ENCODE peak calls at places on chromosomes 2 and 18, in four cellular contexts. J is heart right ventricle, G is astrocyte of the spinal cord, L is fibroblast of mammary gland. C is an unnamed sample.
A peak's percentile ranks its signal among the peaks of the same experiment; 100 is the strongest.

GRCh38 chr2:226956659-226957058 is 120.8 kb downstream of the RHBDD1 start:
- DNase-seq in J (no peak), G (no peak), L (no peak), C (no peak)

GRCh38 chr2:102041351-102041750 is 49.6 kb downstream of the IL1R2 start:
- DNase-seq in J (no peak), G (no peak), L (peak; percentile 95), C (no peak)

GRCh38 chr2:205967391-205968075 is 118.4 kb downstream of the INO80D start:
- DNase-seq in J (no peak), G (no peak), L (peak; percentile 61), C (no peak)

GRCh38 chr2:26997394-26997793 is 27.0 kb downstream of the MAPRE3 start:
- DNase-seq in J (no peak), G (no peak), L (no peak), C (no peak)

GRCh38 chr2:582792-583528 is 94.2 kb downstream of the TMEM18 start:
- DNase-seq in J (no peak), G (no peak), L (no peak), C (peak; percentile 55)

GRCh38 chr18:7572837-7573236 is 5.7 kb downstream of the PTPRM start:
- DNase-seq in J (no peak), G (peak; percentile 54), L (no peak), C (no peak)

GRCh38 chr2:166284359-166284758 is 91.4 kb downstream of the SCN9A start:
- DNase-seq in J (no peak), G (no peak), L (no peak), C (no peak)

GRCh38 chr2:162153608-162154224 is 1.7 kb upstream of the GCG start:
- DNase-seq in J (peak; percentile 25), G (peak; percentile 49), L (peak; percentile 65), C (no peak)

GRCh38 chr2:153387203-153387602 is 91.4 kb downstream of the RPRM start:
- DNase-seq in J (no peak), G (no peak), L (no peak), C (no peak)

GRCh38 chr2:232522014-232522854 is 2.0 kb downstream of the PRSS56 start:
- DNase-seq in J (peak; percentile 22), G (no peak), L (peak; percentile 7), C (no peak)

GRCh38 chr2:199972088-199972626 is 16.8 kb downstream of the MAIP1 start:
- DNase-seq in J (no peak), G (no peak), L (no peak), C (no peak)

GRCh38 chr2:150624001-150624401 is 136.5 kb upstream of the RND3 start:
- DNase-seq in J (no peak), G (peak; percentile 48), L (no peak), C (no peak)

GRCh38 chr18:28960146-28960545 is 783.2 kb upstream of the CDH2 start:
- DNase-seq in J (no peak), G (peak; percentile 59), L (peak; percentile 60), C (no peak)

GRCh38 chr18:55124078-55124477 is 164.8 kb upstream of the CCDC68 start:
- DNase-seq in J (peak; percentile 19), G (peak; percentile 88), L (peak; percentile 78), C (no peak)

GRCh38 chr18:55430026-55430425 is 158.0 kb downstream of the TCF4 start:
- DNase-seq in J (no peak), G (no peak), L (no peak), C (no peak)

GRCh38 chr2:50746526-50746925 is 285.4 kb downstream of the NRXN1 start:
- DNase-seq in J (no peak), G (peak; percentile 30), L (peak; percentile 2), C (no peak)

GRCh38 chr2:8573234-8573941 is 108.5 kb upstream of the ID2 start:
- DNase-seq in J (no peak), G (no peak), L (no peak), C (peak; percentile 63)

GRCh38 chr2:118185210-118186109 is 97.2 kb downstream of the INSIG2 start:
- DNase-seq in J (peak; percentile 39), G (peak; percentile 51), L (peak; percentile 30), C (no peak)

GRCh38 chr2:240456607-240457222 is 21.3 kb downstream of the GPC1 start:
- DNase-seq in J (no peak), G (no peak), L (no peak), C (no peak)

GRCh38 chr2:96304606-96305005 is 740 bp downstream of the SNRNP200 start:
- DNase-seq in J (no peak), G (no peak), L (no peak), C (no peak)

GRCh38 chr2:17869128-17869527 is 9.3 kb upstream of the KCNS3 start:
- DNase-seq in J (no peak), G (no peak), L (peak; percentile 12), C (no peak)

GRCh38 chr2:199207011-199207410 is 250.7 kb downstream of the SATB2 start:
- DNase-seq in J (no peak), G (no peak), L (no peak), C (no peak)

GRCh38 chr18:5066380-5066977 is 130.6 kb downstream of the AKAIN1 start:
- DNase-seq in J (no peak), G (no peak), L (no peak), C (no peak)

GRCh38 chr2:241842620-241843211 is 16.0 kb downstream of the PDCD1 start:
- DNase-seq in J (peak; percentile 60), G (no peak), L (no peak), C (peak; percentile 68)

GRCh38 chr18:22865354-22866116 is 67.6 kb upstream of the RBBP8 start:
- DNase-seq in J (no peak), G (no peak), L (no peak), C (no peak)

GRCh38 chr2:96737831-96738230 is 2.0 kb downstream of the LMAN2L start:
- DNase-seq in J (no peak), G (no peak), L (no peak), C (no peak)

GRCh38 chr2:24191156-24191555 is 16.3 kb downstream of the FAM228A start:
- DNase-seq in J (no peak), G (no peak), L (no peak), C (no peak)

GRCh38 chr2:21317131-21317530 is 193.4 kb downstream of the TDRD15 start:
- DNase-seq in J (peak; percentile 37), G (peak; percentile 18), L (peak; percentile 12), C (no peak)

GRCh38 chr2:19835818-19836281 is 65.9 kb downstream of the TTC32 start:
- DNase-seq in J (no peak), G (no peak), L (peak; percentile 52), C (no peak)

GRCh38 chr2:37670378-37671012 is 947 bp downstream of the CDC42EP3 start:
- DNase-seq in J (no peak), G (no peak), L (no peak), C (no peak)

GRCh38 chr2:9897331-9897737 is 54.1 kb downstream of the TAF1B start:
- DNase-seq in J (peak; percentile 55), G (peak; percentile 95), L (peak; percentile 99), C (no peak)

GRCh38 chr2:151228847-151229497 is 32.7 kb downstream of the RBM43 start:
- DNase-seq in J (no peak), G (peak; percentile 27), L (no peak), C (no peak)

GRCh38 chr2:177275041-177275440 is 10.5 kb upstream of the NFE2L2 start:
- DNase-seq in J (no peak), G (peak; percentile 83), L (peak; percentile 94), C (no peak)

GRCh38 chr18:44988821-44989587 is 308.3 kb downstream of the SETBP1 start:
- DNase-seq in J (no peak), G (no peak), L (no peak), C (no peak)

DNA sequence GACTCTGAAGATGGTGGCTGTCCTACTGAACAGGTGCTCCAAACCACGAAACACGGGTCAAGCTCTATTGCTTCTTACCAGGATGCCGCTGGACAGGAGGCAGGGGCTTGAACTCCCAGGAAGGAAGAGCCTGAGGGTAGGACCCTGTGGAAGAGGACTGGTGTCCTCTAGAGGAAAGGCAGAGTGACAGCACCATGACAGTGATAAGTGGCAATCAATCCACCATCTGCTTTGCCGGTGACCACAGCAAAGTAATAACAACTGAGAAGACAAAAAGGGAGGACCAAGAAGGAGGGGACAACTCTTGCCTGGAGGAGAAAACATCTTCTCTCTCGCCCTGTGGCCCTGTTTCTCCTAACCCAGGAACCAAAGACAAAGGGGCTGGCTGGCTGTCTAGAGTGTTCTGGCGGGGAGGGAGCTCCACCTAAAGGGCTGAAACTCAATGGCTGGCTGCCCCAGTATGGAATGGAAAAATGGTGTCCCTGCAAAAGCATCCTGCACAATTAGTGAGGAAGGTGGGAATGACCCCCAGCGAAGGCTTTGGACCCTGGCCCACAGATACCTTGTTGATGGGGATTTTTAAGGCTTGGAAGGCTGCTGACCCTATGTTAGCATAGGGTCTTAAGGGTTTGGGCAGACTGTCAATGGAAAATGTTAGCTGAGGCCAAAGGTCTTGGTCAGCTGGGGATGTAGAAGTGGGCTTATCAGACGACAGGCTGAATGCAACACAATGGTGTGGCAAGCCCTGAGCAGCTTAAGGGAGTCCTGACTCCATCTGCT is 35.4 kb downstream of the PROC start:
- DNase-seq in J (no peak), G (no peak), L (peak; percentile 6), C (no peak)
- TF ChIP-seq CTCF in J (peak; percentile 33), G (no peak), L (peak; percentile 1), C (no peak)

GRCh38 chr2:171800639-171801038 is 93.4 kb downstream of the SLC25A12 start:
- DNase-seq in J (no peak), G (no peak), L (no peak), C (no peak)
- TF ChIP-seq CTCF in J (no peak), G (no peak), L (no peak), C (no peak)

DNA sequence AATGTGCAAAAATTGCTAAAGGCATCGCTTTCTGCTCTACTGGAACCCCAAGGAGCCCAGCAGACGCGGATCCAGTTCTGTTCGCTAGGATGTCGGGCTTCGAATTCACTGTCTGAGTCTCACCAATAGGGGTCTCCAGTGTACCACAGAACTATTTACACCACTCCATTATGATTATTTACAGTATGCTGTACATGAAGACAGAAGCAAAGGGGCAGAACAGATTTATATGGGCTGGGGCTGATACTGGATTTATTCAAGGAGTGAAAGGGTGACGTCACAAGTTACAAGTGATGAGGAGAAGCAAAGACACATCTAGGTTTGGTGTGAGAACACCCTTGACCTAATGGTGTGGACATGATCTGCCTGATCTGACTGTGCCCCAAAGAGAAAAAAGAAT is 185.3 kb upstream of the ATP5MC3 start:
- DNase-seq in J (peak; percentile 18), G (peak; percentile 48), L (peak; percentile 53), C (no peak)
- TF ChIP-seq CTCF in J (peak; percentile 78), G (peak; percentile 78), L (peak; percentile 83), C (peak; percentile 92)

DNA sequence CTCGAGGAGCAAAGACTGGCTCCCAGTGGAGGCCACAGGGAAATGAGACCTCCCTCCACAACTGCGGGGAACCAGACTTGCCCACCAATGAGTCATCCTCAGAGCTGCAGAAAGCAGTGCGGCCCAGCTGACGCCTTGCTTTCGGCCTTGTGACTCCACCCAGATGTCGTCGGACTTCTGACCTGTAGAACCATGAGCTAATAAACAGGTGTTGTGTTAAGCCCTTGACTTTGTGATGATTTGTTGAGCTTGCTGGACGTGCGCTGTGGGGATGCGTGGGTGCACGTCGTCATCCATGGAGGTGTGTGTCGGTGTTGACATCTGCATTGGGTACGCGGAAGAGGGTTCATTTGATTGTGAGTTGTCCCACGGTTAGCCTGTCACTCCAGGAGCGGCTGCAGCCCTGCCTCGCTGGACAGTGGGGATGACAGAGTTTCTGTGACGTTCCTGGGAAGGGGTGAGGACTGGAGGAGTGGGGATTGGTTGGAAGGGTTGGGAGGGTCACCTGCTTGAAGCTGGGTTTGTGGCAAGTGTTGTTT is 154.1 kb downstream of the SH3BP4 start:
- DNase-seq in J (no peak), G (peak; percentile 35), L (no peak), C (no peak)
- TF ChIP-seq CTCF in J (no peak), G (no peak), L (no peak), C (no peak)

C was measured in type B pancreatic cell.